ENCODE peak calls at places on chromosomes 5 and 9, in ten cellular contexts. N, M, E, A, H, X, T, C, V and P are unnamed samples.

GRCh38 chr5:98721231-98721928 is 52.1 kb upstream of the RGMB start:
- DNase-seq in E (no peak), T (peak; percentile 41), H (no peak), M (no peak), N (no peak), C (no peak), A (no peak), V (peak; percentile 45), X (no peak), P (no peak)

GRCh38 chr9:110115341-110115820 is 92.6 kb downstream of the C9orf152 start:
- DNase-seq in C (no peak), T (peak; percentile 56), N (no peak), X (no peak), V (peak; percentile 45), M (peak; percentile 35), H (no peak), E (no peak), A (no peak), P (no peak)

GRCh38 chr9:122991370-122991830 is 42.1 kb upstream of the GPR21 start:
- DNase-seq in V (peak; percentile 86), H (peak; percentile 35), E (peak; percentile 58), A (no peak), M (peak; percentile 33), C (peak; percentile 13), T (peak; percentile 90), N (no peak), X (no peak), P (no peak)

GRCh38 chr9:114836769-114837168 is 30.9 kb upstream of the TNFSF15 start:
- DNase-seq in H (no peak), X (no peak), E (no peak), N (no peak), T (peak; percentile 43), M (no peak), V (no peak), A (no peak), C (no peak), P (no peak)

GRCh38 chr5:55904152-55904551 is 53.0 kb downstream of the IL31RA start:
- DNase-seq in T (no peak), H (no peak), X (no peak), M (peak; percentile 18), C (no peak), A (no peak), N (no peak), E (no peak), V (peak; percentile 20), P (no peak)

GRCh38 chr5:140827704-140828401 is at the start of gene PCDHA6:
- DNase-seq in C (no peak), T (no peak), N (no peak), X (peak; percentile 36), E (no peak), V (no peak), H (no peak), M (peak; percentile 39), A (no peak), P (no peak)

GRCh38 chr5:151155149-151155776 is 2.3 kb downstream of the ANXA6 start:
- DNase-seq in X (no peak), V (no peak), H (no peak), E (no peak), N (no peak), M (no peak), T (peak; percentile 29), A (no peak), C (no peak), P (no peak)

GRCh38 chr5:151707566-151707965 is 20.9 kb upstream of the SPARC start:
- DNase-seq in M (no peak), N (no peak), H (no peak), A (no peak), X (no peak), T (peak; percentile 99), C (no peak), V (no peak), E (no peak), P (no peak)

GRCh38 chr9:31608881-31609280 is 775.6 kb upstream of the ACO1 start:
- DNase-seq in T (peak; percentile 53), X (no peak), H (no peak), V (no peak), A (no peak), N (no peak), C (no peak), E (no peak), M (no peak), P (no peak)

GRCh38 chr9:127963359-127964064 is 17.3 kb downstream of the EEIG1 start:
- DNase-seq in E (no peak), T (no peak), A (no peak), X (no peak), N (no peak), V (no peak), C (no peak), M (no peak), H (no peak), P (no peak)

GRCh38 chr5:113487779-113488644 is at the start of gene MCC:
- DNase-seq in X (peak; percentile 37), T (peak; percentile 90), A (peak; percentile 82), H (peak; percentile 89), C (no peak), E (peak; percentile 85), V (peak; percentile 95), M (peak; percentile 22), N (peak; percentile 66), P (peak; percentile 39)

GRCh38 chr5:140182075-140182709 is 7.2 kb downstream of the CYSTM1 start:
- DNase-seq in H (no peak), X (no peak), T (no peak), C (no peak), V (peak; percentile 36), E (no peak), M (no peak), A (no peak), N (no peak), P (peak; percentile 44)

GRCh38 chr5:103800728-103801127 is 238.1 kb upstream of the NUDT12 start:
- DNase-seq in H (no peak), X (no peak), C (no peak), V (no peak), T (peak; percentile 33), N (no peak), E (no peak), M (no peak), A (no peak), P (no peak)

GRCh38 chr5:148910686-148911361 is 84.4 kb downstream of the ADRB2 start:
- DNase-seq in V (peak; percentile 18), M (no peak), A (no peak), T (peak; percentile 92), C (no peak), X (no peak), N (no peak), E (peak; percentile 79), H (no peak), P (peak; percentile 84)

GRCh38 chr5:158119852-158120708 is 261.1 kb upstream of the CLINT1 start:
- DNase-seq in N (no peak), M (no peak), X (no peak), V (peak; percentile 36), T (peak; percentile 40), C (no peak), E (no peak), H (no peak), A (no peak), P (no peak)

GRCh38 chr9:12738296-12738695 is 36.5 kb upstream of the LURAP1L start:
- DNase-seq in C (no peak), A (no peak), T (no peak), X (no peak), V (no peak), H (no peak), N (no peak), E (no peak), M (no peak), P (no peak)

GRCh38 chr5:133404724-133405123 is 207.6 kb downstream of the FSTL4 start:
- DNase-seq in M (no peak), T (peak; percentile 29), A (no peak), X (no peak), V (no peak), N (no peak), E (peak; percentile 9), C (no peak), H (peak; percentile 61), P (no peak)

GRCh38 chr5:167770461-167770860 is 521.0 kb upstream of the WWC1 start:
- DNase-seq in V (peak; percentile 75), H (no peak), E (no peak), N (no peak), X (no peak), A (no peak), M (no peak), C (no peak), T (peak; percentile 36), P (no peak)

GRCh38 chr5:35811108-35811741 is 45.5 kb upstream of the IL7R start:
- DNase-seq in N (no peak), E (no peak), C (no peak), H (no peak), X (no peak), T (no peak), V (no peak), M (no peak), A (no peak), P (no peak)